ENCODE peak calls at places on chromosome 17, in ten cellular contexts. W is upper lobe of right lung; Q is CD4-positive, alpha-beta memory T cell; B is fibroblast of mammary gland; Z is CD8-positive, alpha-beta memory T cell; R is ovary; J is AG10803; D is CD8-positive, alpha-beta T cell; E is CD4-positive, CD25-positive, alpha-beta regulatory T cell; U is heart left ventricle. X is an unnamed sample.

GRCh38 chr17:62860962-62861873 is 53.1 kb upstream of the MARCHF10 start:
- DNase-seq in W (no peak), Q (no peak), B (no peak), Z (no peak), R (no peak), J (no peak), D (no peak), E (no peak), U (no peak), X (no peak)

GRCh38 chr17:19647697-19648474 is 665 bp upstream of the ALDH3A2 start:
- DNase-seq in W (peak; percentile 86), Q (peak; percentile 42), B (peak; percentile 78), Z (peak; percentile 55), R (peak; percentile 78), J (peak; percentile 75), D (peak; percentile 37), E (no peak), U (peak; percentile 70), X (peak; percentile 75)

GRCh38 chr17:12342609-12343248 is 322.1 kb downstream of the MAP2K4 start:
- DNase-seq in W (no peak), Q (no peak), B (peak; percentile 45), Z (no peak), R (peak; percentile 26), J (no peak), D (no peak), E (no peak), U (no peak), X (peak; percentile 24)

GRCh38 chr17:77781536-77781935 is 177.0 kb upstream of the TNRC6C start:
- DNase-seq in W (no peak), Q (no peak), B (no peak), Z (no peak), R (no peak), J (no peak), D (no peak), E (no peak), U (no peak), X (no peak)

GRCh38 chr17:18156171-18156975 is 27.3 kb upstream of the ALKBH5 start:
- DNase-seq in W (no peak), Q (no peak), B (peak; percentile 52), Z (no peak), R (no peak), J (no peak), D (no peak), E (no peak), U (no peak), X (no peak)

GRCh38 chr17:30831257-30831656 is 509 bp upstream of the ATAD5 start:
- DNase-seq in W (no peak), Q (no peak), B (peak; percentile 23), Z (no peak), R (no peak), J (peak; percentile 8), D (no peak), E (peak; percentile 54), U (no peak), X (no peak)

GRCh38 chr17:51508048-51508447 is 247.7 kb downstream of the UTP18 start:
- DNase-seq in W (no peak), Q (no peak), B (no peak), Z (no peak), R (no peak), J (no peak), D (no peak), E (no peak), U (no peak), X (no peak)

GRCh38 chr17:41784207-41784744 is 2.2 kb downstream of the JUP start:
- DNase-seq in W (no peak), Q (no peak), B (peak; percentile 67), Z (no peak), R (no peak), J (no peak), D (no peak), E (no peak), U (peak; percentile 68), X (peak; percentile 79)

GRCh38 chr17:31803494-31804213 is 55.4 kb downstream of the COPRS start:
- DNase-seq in W (no peak), Q (no peak), B (no peak), Z (no peak), R (no peak), J (no peak), D (no peak), E (no peak), U (no peak), X (peak; percentile 33)

GRCh38 chr17:73401911-73402310 is 90.1 kb upstream of the CDC42EP4 start:
- DNase-seq in W (no peak), Q (no peak), B (peak; percentile 34), Z (no peak), R (peak; percentile 41), J (no peak), D (no peak), E (peak; percentile 65), U (peak; percentile 71), X (no peak)

GRCh38 chr17:42833771-42834422 is 700 bp downstream of the PSME3 start:
- DNase-seq in W (no peak), Q (no peak), B (no peak), Z (no peak), R (no peak), J (no peak), D (no peak), E (no peak), U (no peak), X (no peak)

GRCh38 chr17:38663125-38663751 is 11.5 kb downstream of the EPOP start:
- DNase-seq in W (peak; percentile 82), Q (no peak), B (peak; percentile 18), Z (peak; percentile 52), R (no peak), J (peak; percentile 32), D (no peak), E (peak; percentile 43), U (peak; percentile 39), X (peak; percentile 39)

GRCh38 chr17:18970582-18971480 is 18.9 kb downstream of the SLC5A10 start:
- DNase-seq in W (no peak), Q (no peak), B (no peak), Z (no peak), R (no peak), J (no peak), D (no peak), E (no peak), U (no peak), X (no peak)

DNA sequence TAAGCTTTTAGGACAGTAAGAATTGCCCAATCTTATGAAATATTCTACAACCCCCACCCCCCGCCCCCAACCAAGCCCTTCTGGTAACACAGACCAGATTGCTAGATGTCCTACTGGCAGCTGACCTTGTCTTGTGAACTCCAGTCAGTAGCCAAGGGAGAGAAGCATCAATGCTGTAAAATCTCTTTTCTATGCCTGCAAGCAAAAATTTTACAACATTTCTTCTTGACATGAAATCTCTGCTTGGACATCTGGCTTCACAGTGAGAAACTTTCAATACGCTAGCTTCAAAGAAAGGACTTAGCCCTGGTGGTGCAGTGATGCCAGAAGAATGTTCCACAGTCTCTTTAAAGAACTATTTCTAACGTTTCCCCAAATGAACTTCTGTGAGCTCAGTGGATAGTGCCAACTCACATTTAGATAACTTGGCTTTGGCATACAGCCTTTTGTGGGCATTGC is 169.3 kb upstream of the AXIN2 start:
- DNase-seq in W (no peak), Q (no peak), B (peak; percentile 51), Z (no peak), R (peak; percentile 20), J (peak; percentile 93), D (no peak), E (no peak), U (no peak), X (peak; percentile 85)
- H3K4me3 ChIP-seq in W (no peak overlapping the region), Q (no peak overlapping the region), B (no peak overlapping the region), Z (no peak overlapping the region), R (no peak overlapping the region), J (no peak overlapping the region), D (no peak overlapping the region), E (no peak overlapping the region), U (no peak overlapping the region), X (no peak overlapping the region)

GRCh38 chr17:20997711-20998570 is 44.9 kb downstream of the USP22 start:
- DNase-seq in W (peak; percentile 60), Q (no peak), B (no peak), Z (no peak), R (no peak), J (no peak), D (no peak), E (no peak), U (no peak), X (no peak)

GRCh38 chr17:20999044-20999573 is 43.7 kb downstream of the USP22 start:
- DNase-seq in W (peak; percentile 46), Q (no peak), B (peak; percentile 49), Z (no peak), R (peak; percentile 60), J (peak; percentile 16), D (no peak), E (no peak), U (no peak), X (no peak)

GRCh38 chr17:20999841-21000532 is 42.8 kb downstream of the USP22 start:
- DNase-seq in W (no peak), Q (no peak), B (no peak), Z (no peak), R (no peak), J (no peak), D (no peak), E (no peak), U (no peak), X (no peak)

GRCh38 chr17:20996724-20997615 is 45.8 kb downstream of the USP22 start:
- DNase-seq in W (peak; percentile 55), Q (no peak), B (no peak), Z (no peak), R (no peak), J (no peak), D (no peak), E (no peak), U (no peak), X (no peak)

DNA sequence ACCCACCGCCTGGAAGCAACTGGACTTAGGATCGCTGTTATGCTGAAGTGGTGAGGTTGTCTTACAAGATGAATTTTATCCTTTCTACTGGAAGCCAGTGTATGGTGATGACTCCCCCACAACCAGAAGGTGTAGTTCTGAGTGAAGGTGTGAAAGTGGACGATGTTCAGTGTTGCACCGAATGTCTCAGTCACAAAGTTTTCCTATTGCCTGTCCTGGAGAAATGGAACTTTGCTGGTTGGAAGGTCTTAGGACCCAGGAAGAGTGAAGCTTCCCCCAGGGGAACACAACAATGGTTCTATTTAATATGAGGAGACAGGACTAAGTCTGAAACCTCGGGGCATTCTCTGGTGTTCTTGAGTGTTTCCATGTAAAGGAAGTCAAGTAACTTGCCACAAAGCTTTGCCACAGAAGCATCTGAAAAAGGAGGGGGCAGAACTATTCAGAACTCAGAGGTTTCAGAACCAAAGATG is 44.2 kb downstream of the USP22 start:
- DNase-seq in W (no peak), Q (no peak), B (no peak), Z (no peak), R (no peak), J (no peak), D (no peak), E (no peak), U (no peak), X (peak; percentile 5)
- H3K4me3 ChIP-seq in W (no peak overlapping the region), Q (no peak overlapping the region), B (no peak overlapping the region), Z (no peak overlapping the region), R (no peak overlapping the region), J (no peak overlapping the region), D (no peak overlapping the region), E (no peak overlapping the region), U (no peak overlapping the region), X (no peak overlapping the region)

GRCh38 chr17:2814049-2814448 is 17.8 kb downstream of the RAP1GAP2 start:
- DNase-seq in W (no peak), Q (no peak), B (no peak), Z (no peak), R (no peak), J (no peak), D (no peak), E (peak; percentile 85), U (no peak), X (no peak)
- H3K4me3 ChIP-seq in W (peak overlapping the region; percentile 14), Q (peak overlapping the region; percentile 74), B (no peak overlapping the region), Z (peak overlapping the region; percentile 68), R (no peak overlapping the region), J (no peak overlapping the region), D (peak overlapping the region; percentile 40), E (peak overlapping the region; percentile 63), U (no peak overlapping the region), X (no peak overlapping the region)

GRCh38 chr17:34156741-34157589 is 98.1 kb upstream of the CCL2 start:
- DNase-seq in W (peak; percentile 59), Q (no peak), B (no peak), Z (no peak), R (no peak), J (no peak), D (no peak), E (no peak), U (no peak), X (no peak)
- H3K4me3 ChIP-seq in W (no peak overlapping the region), Q (no peak overlapping the region), B (no peak overlapping the region), Z (no peak overlapping the region), R (no peak overlapping the region), J (no peak overlapping the region), D (no peak overlapping the region), E (no peak overlapping the region), U (no peak overlapping the region), X (no peak overlapping the region)

X was measured in fibroblast of villous mesenchyme.